ENCODE peak calls at places on chromosomes 13 and 19, in seven cellular contexts. W is astrocyte of the spinal cord, Q is HL-60, K is HFF-Myc, H is left ventricle myocardium inferior, G is fibroblast of the aortic adventitia, N is ovary. Y is an unnamed sample.

GRCh38 chr19:1222394-1222793 is 15.4 kb downstream of the CBARP start:
- DNase-seq in Q (no peak), N (no peak), W (no peak), K (no peak), G (no peak), H (no peak), Y (no peak)

GRCh38 chr19:46192990-46193650 is 36.4 kb upstream of the IGFL1 start:
- DNase-seq in G (peak; percentile 38), H (no peak), Q (peak; percentile 91), W (peak; percentile 17), N (no peak), K (no peak), Y (peak; percentile 79)

GRCh38 chr13:49022472-49023144 is 46.9 kb downstream of the FNDC3A start:
- DNase-seq in H (no peak), K (no peak), N (no peak), Q (no peak), G (peak; percentile 42), W (peak; percentile 35), Y (peak; percentile 48)

GRCh38 chr19:30091856-30092255 is 149.8 kb downstream of the URI1 start:
- DNase-seq in Q (no peak), G (no peak), K (no peak), N (no peak), H (no peak), W (no peak), Y (no peak)

GRCh38 chr13:49731766-49732165 is 40.5 kb upstream of the EBPL start:
- DNase-seq in H (no peak), G (peak; percentile 78), Q (no peak), N (no peak), K (peak; percentile 21), W (peak; percentile 76), Y (peak; percentile 80)

GRCh38 chr19:1057185-1057857 is 9.6 kb upstream of the ARHGAP45 start:
- DNase-seq in K (peak; percentile 33), N (no peak), G (peak; percentile 69), W (peak; percentile 76), Q (no peak), H (no peak), Y (peak; percentile 73)

GRCh38 chr19:41276231-41276630 is 12.1 kb downstream of the HNRNPUL1 start:
- DNase-seq in W (no peak), N (no peak), H (no peak), K (no peak), Q (peak; percentile 53), G (peak; percentile 26), Y (no peak)

GRCh38 chr19:41882568-41883462 is at the start of gene ARHGEF1:
- DNase-seq in W (no peak), Q (no peak), H (peak; percentile 77), K (no peak), G (no peak), N (peak; percentile 72), Y (no peak)

GRCh38 chr19:2271516-2272103 is 10.4 kb downstream of the PEAK3 start:
- DNase-seq in G (peak; percentile 71), Q (no peak), H (no peak), K (no peak), N (no peak), W (peak; percentile 55), Y (peak; percentile 81)

GRCh38 chr13:107518292-107518691 is 697.0 kb downstream of the LIG4 start:
- DNase-seq in G (peak; percentile 13), W (peak; percentile 45), N (no peak), K (no peak), H (no peak), Q (no peak), Y (no peak)

GRCh38 chr19:18197306-18197705 is 4.3 kb downstream of the MPV17L2 start:
- DNase-seq in N (no peak), K (no peak), W (no peak), H (no peak), Q (no peak), G (no peak), Y (no peak)
- TF ChIP-seq CTCF in N (no peak), K (no peak), W (no peak), H (no peak), Q (no peak), G (no peak), Y (no peak)

DNA sequence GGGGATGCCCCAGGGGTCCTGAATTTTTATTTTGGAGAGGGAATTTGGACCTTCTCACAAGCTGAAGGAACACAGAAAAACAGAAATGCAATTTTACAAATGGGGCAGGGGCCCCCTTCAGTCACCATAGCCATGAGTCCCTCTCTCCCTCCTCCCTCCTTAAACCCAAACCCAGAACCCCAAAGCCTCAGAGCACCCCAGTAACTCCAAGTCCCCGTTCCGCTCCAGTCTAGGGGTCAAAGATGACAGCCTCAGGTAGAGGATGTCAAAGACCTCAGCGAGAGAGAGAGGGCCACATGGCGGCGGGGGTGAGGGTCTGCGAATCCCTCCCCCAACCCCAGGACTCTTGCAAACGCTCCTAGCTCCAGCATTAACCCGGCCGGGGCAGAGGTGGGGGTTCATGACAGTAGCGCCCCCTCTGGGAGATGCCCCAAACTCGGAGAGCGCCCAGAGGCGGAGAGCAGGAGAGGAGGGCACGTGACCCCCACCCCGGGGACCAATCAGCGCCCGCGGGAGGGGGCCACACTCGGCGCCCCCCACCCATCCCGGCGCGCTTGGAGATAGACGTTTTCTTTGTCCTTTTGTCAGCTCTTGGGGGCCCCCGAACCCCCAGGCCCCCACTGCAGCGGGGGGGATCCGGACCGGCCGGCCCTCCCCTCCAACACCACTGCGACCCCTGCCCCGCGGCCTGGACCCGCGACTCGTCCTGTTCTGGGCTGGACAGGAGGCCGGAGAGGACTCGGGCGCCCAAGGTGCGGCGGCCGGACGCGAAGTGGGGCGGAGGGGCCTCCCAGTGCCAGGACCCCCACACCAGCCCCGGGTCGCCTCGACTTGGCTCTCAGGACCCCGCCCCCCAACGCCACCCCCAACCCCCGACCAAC is 20.8 kb upstream of the SEMA6B start:
- DNase-seq in G (no peak), Q (no peak), W (no peak), N (no peak), H (no peak), K (no peak), Y (no peak)
- TF ChIP-seq CTCF in G (peak; percentile 14), Q (no peak), W (peak; percentile 31), N (no peak), H (no peak), K (peak; percentile 16), Y (peak; percentile 45)

GRCh38 chr19:3513198-3514140 is 7.4 kb downstream of the FZR1 start:
- DNase-seq in K (no peak), N (peak; percentile 52), H (no peak), Q (no peak), W (no peak), G (no peak), Y (no peak)
- TF ChIP-seq CTCF in K (no peak), N (no peak), H (no peak), Q (no peak), W (peak; percentile 5), G (no peak), Y (no peak)

DNA sequence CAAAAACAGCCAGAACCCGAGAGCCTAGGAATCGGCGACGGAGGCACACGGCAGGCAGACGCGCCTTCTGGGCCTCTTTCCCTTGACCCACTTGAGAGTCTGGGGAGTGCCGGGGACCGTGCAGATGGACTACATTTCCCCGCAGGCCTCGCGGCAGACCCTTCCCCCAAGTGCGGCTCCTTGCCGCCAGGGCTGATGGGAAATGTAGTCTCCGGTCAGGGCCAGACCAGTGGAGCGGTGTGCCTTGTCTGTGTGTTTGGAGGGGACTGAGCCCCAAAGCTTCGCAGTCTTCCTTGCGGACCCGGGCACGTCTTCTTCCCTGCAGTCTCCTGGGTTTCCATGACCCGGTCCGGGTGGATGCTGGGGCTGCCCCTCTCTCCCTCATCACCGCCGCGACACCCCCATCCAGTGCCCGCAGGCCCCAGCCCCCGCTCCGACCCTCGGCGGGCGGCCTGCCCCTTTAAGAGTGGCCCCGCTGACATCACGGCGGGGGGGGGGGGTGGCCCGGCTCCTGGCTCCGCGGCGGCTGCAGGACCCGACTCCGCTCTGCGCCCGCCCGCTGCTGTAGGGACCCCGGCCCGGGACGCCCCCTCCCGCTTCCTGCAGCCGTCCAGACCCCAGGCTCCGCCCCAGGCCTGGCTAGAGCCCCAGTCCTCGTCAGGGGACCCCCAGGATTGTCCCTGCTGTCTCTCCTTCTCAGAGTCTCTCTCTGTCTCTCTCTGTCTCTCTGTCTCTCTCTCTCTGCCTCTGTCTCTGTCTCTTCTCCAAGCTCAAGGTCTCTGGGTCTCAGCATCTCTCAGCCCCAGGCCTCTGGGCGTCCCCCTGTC is 759 bp upstream of the CACNG7 start:
- DNase-seq in K (no peak), G (peak; percentile 74), W (peak; percentile 23), N (peak; percentile 57), Q (no peak), H (no peak), Y (peak; percentile 10)
- TF ChIP-seq CTCF in K (no peak), G (no peak), W (no peak), N (no peak), Q (no peak), H (no peak), Y (no peak)

GRCh38 chr13:27985600-27985999 is 2.9 kb downstream of the URAD start:
- DNase-seq in H (no peak), K (no peak), Q (no peak), W (no peak), G (no peak), N (no peak), Y (no peak)

GRCh38 chr13:27991881-27992280 is 3.4 kb upstream of the URAD start:
- DNase-seq in N (no peak), G (no peak), K (no peak), W (no peak), H (no peak), Q (no peak), Y (no peak)

GRCh38 chr13:27988520-27988919 is at the start of gene URAD:
- DNase-seq in N (no peak), Q (no peak), H (no peak), W (no peak), G (no peak), K (no peak), Y (no peak)
- TF ChIP-seq CTCF in N (no peak), Q (no peak), H (no peak), W (no peak), G (no peak), K (no peak), Y (no peak)

GRCh38 chr13:29081036-29081435 is 260.9 kb downstream of the MTUS2 start:
- DNase-seq in Q (no peak), W (no peak), G (no peak), N (no peak), K (no peak), H (no peak), Y (no peak)
- TF ChIP-seq CTCF in Q (peak; percentile 31), W (no peak), G (no peak), N (no peak), K (no peak), H (peak; percentile 24), Y (no peak)

GRCh38 chr19:8252922-8253589 is 43.9 kb downstream of the CERS4 start:
- DNase-seq in H (peak; percentile 85), N (peak; percentile 91), Q (peak; percentile 38), K (peak; percentile 38), W (peak; percentile 69), G (peak; percentile 80), Y (peak; percentile 56)

GRCh38 chr19:8253678-8254077 is 44.5 kb downstream of the CERS4 start:
- DNase-seq in Q (no peak), H (no peak), N (no peak), W (no peak), K (no peak), G (no peak), Y (no peak)

GRCh38 chr19:8248348-8249328 is 39.5 kb downstream of the CERS4 start:
- DNase-seq in G (no peak), Q (no peak), W (no peak), H (no peak), N (no peak), K (no peak), Y (no peak)

GRCh38 chr19:8250596-8250995 is 41.4 kb downstream of the CERS4 start:
- DNase-seq in G (no peak), N (no peak), W (no peak), K (no peak), H (no peak), Q (no peak), Y (no peak)

GRCh38 chr19:8251025-8251472 is 41.9 kb downstream of the CERS4 start:
- DNase-seq in Q (no peak), H (peak; percentile 89), W (no peak), N (peak; percentile 66), G (peak; percentile 82), K (no peak), Y (no peak)
- TF ChIP-seq CTCF in Q (no peak), H (peak; percentile 45), W (no peak), N (no peak), G (peak; percentile 28), K (no peak), Y (no peak)

Y was measured in HFFc6.